ENCODE peak calls at places on chromosomes 13 and 19, in five cellular contexts. B is CD14-positive monocyte, V is body of pancreas, Z is endothelial cell, W is AG20443. J is an unnamed sample.

GRCh38 chr13:26052136-26052736 is 420 bp upstream of the SHISA2 start:
- DNase-seq in Z (no peak), V (no peak), B (no peak), W (no peak), J (no peak)

GRCh38 chr19:51904331-51905165 is at the start of gene ZNF649:
- DNase-seq in Z (peak), V (peak), B (peak), W (peak), J (peak)

GRCh38 chr13:38602261-38602660 is 84.6 kb upstream of the FREM2 start:
- DNase-seq in V (no peak), B (no peak), W (no peak), Z (no peak), J (peak)

GRCh38 chr19:35211545-35212230 is 16.9 kb downstream of the FAM187B start:
- DNase-seq in B (peak), V (no peak), Z (no peak), W (no peak), J (no peak)

GRCh38 chr19:9818175-9818733 is 625 bp downstream of the FBXL12 start:
- DNase-seq in W (no peak), V (no peak), Z (no peak), B (no peak), J (no peak)

GRCh38 chr19:29845576-29846176 is 33.9 kb downstream of the CCNE1 start:
- DNase-seq in V (no peak), B (peak), W (peak), Z (no peak), J (peak)

GRCh38 chr13:84844473-84844872 is 954.7 kb downstream of the SLITRK6 start:
- DNase-seq in W (no peak), V (no peak), B (no peak), Z (no peak), J (peak)

GRCh38 chr13:50196118-50196517 is 180.9 kb downstream of the KCNRG start:
- DNase-seq in W (no peak), B (no peak), V (no peak), Z (no peak), J (no peak)

GRCh38 chr13:95833713-95834112 is 156.8 kb downstream of the DNAJC3 start:
- DNase-seq in W (no peak), Z (no peak), V (no peak), B (no peak), J (peak)

GRCh38 chr19:29708553-29709439 is 6.3 kb downstream of the C19orf12 start:
- DNase-seq in B (no peak), V (no peak), Z (no peak), W (no peak), J (peak)

GRCh38 chr19:17614476-17614875 is 59.0 kb downstream of the COLGALT1 start:
- DNase-seq in B (no peak), W (no peak), V (no peak), Z (no peak), J (no peak)

GRCh38 chr19:18898081-18898532 is 2.1 kb upstream of the CERS1 start:
- DNase-seq in W (no peak), V (no peak), B (no peak), Z (no peak), J (no peak)

GRCh38 chr13:113835461-113836274 is 28.2 kb downstream of the GAS6 start:
- DNase-seq in V (no peak), Z (no peak), W (peak), B (no peak), J (peak)

GRCh38 chr19:49923055-49924003 is 5.7 kb upstream of the ATF5 start:
- DNase-seq in Z (no peak), B (no peak), W (no peak), V (no peak), J (no peak)

GRCh38 chr13:112105884-112106283 is 38.9 kb downstream of the SOX1 start:
- DNase-seq in W (no peak), V (no peak), B (no peak), Z (no peak), J (no peak)

GRCh38 chr13:40352385-40352778 is 314.1 kb downstream of the FOXO1 start:
- DNase-seq in B (no peak), W (peak), V (peak), Z (no peak), J (peak)

GRCh38 chr13:62085832-62086231 is 670.2 kb upstream of the PCDH20 start:
- DNase-seq in Z (no peak), B (no peak), W (no peak), V (no peak), J (no peak)

GRCh38 chr13:102233566-102234208 is 168.2 kb downstream of the FGF14 start:
- DNase-seq in B (no peak), W (no peak), Z (no peak), V (no peak), J (peak)

GRCh38 chr19:55688422-55689218 is 13.6 kb downstream of the EPN1 start:
- DNase-seq in W (no peak), Z (no peak), B (no peak), V (no peak), J (no peak)

GRCh38 chr19:15623711-15624318 is 8.8 kb downstream of the CYP4F8 start:
- DNase-seq in B (no peak), V (no peak), Z (no peak), W (peak), J (no peak)

GRCh38 chr13:93767917-93768422 is 541.4 kb downstream of the GPC6 start:
- DNase-seq in V (no peak), B (no peak), Z (no peak), W (no peak), J (peak)

GRCh38 chr19:35206379-35206778 is 22.2 kb downstream of the FAM187B start:
- DNase-seq in V (no peak), W (no peak), Z (no peak), B (no peak), J (no peak)

GRCh38 chr13:64164435-64164834 is 2748.8 kb upstream of the PCDH20 start:
- DNase-seq in W (no peak), B (no peak), Z (no peak), V (peak), J (no peak)

GRCh38 chr13:46296920-46297319 is 85.2 kb downstream of the LRRC63 start:
- DNase-seq in Z (no peak), V (no peak), B (no peak), W (peak), J (peak)